ENCODE peak calls at places on chromosomes 2 and 18, in four cellular contexts. One of them, this sample, is unnamed. For H3K36me3 and H3K4me1, the result is how much of the 10 kb centered on the place peaks cover.

GRCh38 chr2:182826051-182826450 is 40.4 kb downstream of the FRZB start:
- DNase-seq in naive thymus-derived CD4-positive, alpha-beta T cell: no peak
- DNase-seq in CD8-positive, alpha-beta T cell: no peak
- DNase-seq in endothelial cell of umbilical vein: no peak
- DNase-seq in this sample: no peak

GRCh38 chr2:161049571-161049970 is 110.7 kb upstream of the TANK start:
- DNase-seq in naive thymus-derived CD4-positive, alpha-beta T cell: no peak
- DNase-seq in CD8-positive, alpha-beta T cell: no peak
- DNase-seq in endothelial cell of umbilical vein: no peak
- DNase-seq in this sample: no peak

GRCh38 chr2:222057249-222058073 is 241.3 kb downstream of the PAX3 start:
- DNase-seq in naive thymus-derived CD4-positive, alpha-beta T cell: no peak
- DNase-seq in CD8-positive, alpha-beta T cell: no peak
- DNase-seq in endothelial cell of umbilical vein: peak
- DNase-seq in this sample: no peak

GRCh38 chr2:223196331-223196730 is 144.3 kb downstream of the KCNE4 start:
- DNase-seq in naive thymus-derived CD4-positive, alpha-beta T cell: no peak
- DNase-seq in CD8-positive, alpha-beta T cell: no peak
- DNase-seq in endothelial cell of umbilical vein: no peak
- DNase-seq in this sample: no peak

GRCh38 chr2:240889601-240890560 is 6.1 kb downstream of the MAB21L4 start:
- DNase-seq in naive thymus-derived CD4-positive, alpha-beta T cell: no peak
- DNase-seq in CD8-positive, alpha-beta T cell: no peak
- DNase-seq in endothelial cell of umbilical vein: no peak
- DNase-seq in this sample: no peak

GRCh38 chr2:185208261-185208660 is 530.3 kb upstream of the FSIP2 start:
- DNase-seq in naive thymus-derived CD4-positive, alpha-beta T cell: no peak
- DNase-seq in CD8-positive, alpha-beta T cell: no peak
- DNase-seq in endothelial cell of umbilical vein: no peak
- DNase-seq in this sample: no peak

GRCh38 chr18:3577456-3577855 is 127.5 kb downstream of the TGIF1 start:
- DNase-seq in naive thymus-derived CD4-positive, alpha-beta T cell: no peak
- DNase-seq in CD8-positive, alpha-beta T cell: no peak
- DNase-seq in endothelial cell of umbilical vein: no peak
- DNase-seq in this sample: no peak

GRCh38 chr2:238251331-238251730 is 11.5 kb upstream of the HES6 start:
- DNase-seq in naive thymus-derived CD4-positive, alpha-beta T cell: no peak
- DNase-seq in CD8-positive, alpha-beta T cell: no peak
- DNase-seq in endothelial cell of umbilical vein: no peak
- DNase-seq in this sample: no peak

GRCh38 chr2:240818543-240819403 is 1.2 kb downstream of the KIF1A start:
- DNase-seq in naive thymus-derived CD4-positive, alpha-beta T cell: peak
- DNase-seq in CD8-positive, alpha-beta T cell: peak
- DNase-seq in endothelial cell of umbilical vein: no peak
- DNase-seq in this sample: no peak

GRCh38 chr2:195543902-195544894 is 112.8 kb upstream of the SLC39A10 start:
- DNase-seq in naive thymus-derived CD4-positive, alpha-beta T cell: no peak
- DNase-seq in CD8-positive, alpha-beta T cell: no peak
- DNase-seq in endothelial cell of umbilical vein: peak
- DNase-seq in this sample: no peak

GRCh38 chr18:12079504-12080237 is 14.0 kb upstream of the ANKRD62 start:
- DNase-seq in naive thymus-derived CD4-positive, alpha-beta T cell: no peak
- DNase-seq in CD8-positive, alpha-beta T cell: no peak
- DNase-seq in endothelial cell of umbilical vein: peak
- DNase-seq in this sample: no peak

GRCh38 chr18:72762505-72763122 is 105.2 kb downstream of the NETO1 start:
- DNase-seq in naive thymus-derived CD4-positive, alpha-beta T cell: no peak
- DNase-seq in CD8-positive, alpha-beta T cell: no peak
- DNase-seq in endothelial cell of umbilical vein: peak
- DNase-seq in this sample: no peak

GRCh38 chr2:148675708-148676107 is 31.2 kb downstream of the EPC2 start:
- DNase-seq in naive thymus-derived CD4-positive, alpha-beta T cell: no peak
- DNase-seq in CD8-positive, alpha-beta T cell: no peak
- DNase-seq in endothelial cell of umbilical vein: peak
- DNase-seq in this sample: no peak

GRCh38 chr2:159226059-159226461 is 60.4 kb downstream of the WDSUB1 start:
- DNase-seq in naive thymus-derived CD4-positive, alpha-beta T cell: no peak
- DNase-seq in CD8-positive, alpha-beta T cell: no peak
- DNase-seq in endothelial cell of umbilical vein: peak
- DNase-seq in this sample: no peak

GRCh38 chr2:3738454-3738853 is 35.1 kb downstream of the DCDC2C start:
- DNase-seq in naive thymus-derived CD4-positive, alpha-beta T cell: no peak
- DNase-seq in CD8-positive, alpha-beta T cell: no peak
- DNase-seq in endothelial cell of umbilical vein: no peak
- DNase-seq in this sample: no peak

DNA sequence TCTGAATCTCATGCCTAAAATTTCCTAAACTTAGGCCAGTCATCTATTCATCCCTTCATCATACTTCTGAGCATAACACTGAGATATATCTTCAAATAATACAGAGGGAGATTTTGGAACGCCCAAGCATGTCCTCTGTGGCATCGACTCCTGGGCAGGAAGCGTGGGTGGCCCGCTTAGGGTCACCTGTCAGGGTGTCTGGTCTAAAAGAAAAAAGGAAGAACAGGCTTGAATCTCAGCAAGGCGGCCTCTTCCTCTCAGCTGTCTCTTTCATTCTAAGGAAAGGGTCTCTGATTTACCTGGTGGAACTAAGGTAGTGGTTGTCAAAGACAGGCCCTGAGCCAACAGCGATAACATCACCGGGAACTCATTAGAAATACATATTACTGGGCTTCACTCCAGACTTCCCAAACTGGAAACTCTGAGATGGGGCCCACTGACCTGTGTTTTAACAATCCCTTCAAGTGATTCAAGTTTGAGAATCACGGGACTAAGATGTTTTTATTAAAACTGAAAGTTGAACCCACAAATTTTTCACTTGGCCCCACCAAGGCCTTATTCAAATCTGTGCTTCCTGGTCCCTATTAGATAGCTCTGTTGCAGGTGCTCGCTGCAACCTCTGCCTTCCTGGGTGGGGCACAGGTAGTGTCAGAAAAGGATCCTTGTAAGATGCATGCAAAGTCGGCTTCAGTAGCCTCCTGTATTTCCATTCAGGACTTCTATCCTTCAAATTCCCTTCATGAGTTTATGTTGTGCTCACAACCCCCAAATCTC is 162.3 kb upstream of the CCDC68 start:
- DNase-seq in naive thymus-derived CD4-positive, alpha-beta T cell: no peak
- DNase-seq in CD8-positive, alpha-beta T cell: no peak
- DNase-seq in endothelial cell of umbilical vein: no peak
- DNase-seq in this sample: no peak
- H3K4me3 ChIP-seq in naive thymus-derived CD4-positive, alpha-beta T cell: no peak
- H3K4me3 ChIP-seq in CD8-positive, alpha-beta T cell: no peak
- H3K4me3 ChIP-seq in endothelial cell of umbilical vein: no peak
- H3K4me3 ChIP-seq in this sample: no peak

GRCh38 chr2:112669667-112670066 is 23.9 kb downstream of the SLC20A1 start:
- DNase-seq in naive thymus-derived CD4-positive, alpha-beta T cell: no peak
- DNase-seq in CD8-positive, alpha-beta T cell: no peak
- DNase-seq in endothelial cell of umbilical vein: no peak
- DNase-seq in this sample: no peak
- H3K36me3 ChIP-seq in naive thymus-derived CD4-positive, alpha-beta T cell: under half
- H3K36me3 ChIP-seq in CD8-positive, alpha-beta T cell: under half
- H3K36me3 ChIP-seq in endothelial cell of umbilical vein: under half
- H3K36me3 ChIP-seq in this sample: under half

GRCh38 chr2:42189235-42189566 is 20.0 kb downstream of the EML4 start:
- DNase-seq in naive thymus-derived CD4-positive, alpha-beta T cell: no peak
- DNase-seq in CD8-positive, alpha-beta T cell: no peak
- DNase-seq in endothelial cell of umbilical vein: no peak
- DNase-seq in this sample: no peak
- H3K4me1 ChIP-seq in naive thymus-derived CD4-positive, alpha-beta T cell: under half
- H3K4me1 ChIP-seq in CD8-positive, alpha-beta T cell: half or more
- H3K4me1 ChIP-seq in endothelial cell of umbilical vein: under half
- H3K4me1 ChIP-seq in this sample: half or more

DNA sequence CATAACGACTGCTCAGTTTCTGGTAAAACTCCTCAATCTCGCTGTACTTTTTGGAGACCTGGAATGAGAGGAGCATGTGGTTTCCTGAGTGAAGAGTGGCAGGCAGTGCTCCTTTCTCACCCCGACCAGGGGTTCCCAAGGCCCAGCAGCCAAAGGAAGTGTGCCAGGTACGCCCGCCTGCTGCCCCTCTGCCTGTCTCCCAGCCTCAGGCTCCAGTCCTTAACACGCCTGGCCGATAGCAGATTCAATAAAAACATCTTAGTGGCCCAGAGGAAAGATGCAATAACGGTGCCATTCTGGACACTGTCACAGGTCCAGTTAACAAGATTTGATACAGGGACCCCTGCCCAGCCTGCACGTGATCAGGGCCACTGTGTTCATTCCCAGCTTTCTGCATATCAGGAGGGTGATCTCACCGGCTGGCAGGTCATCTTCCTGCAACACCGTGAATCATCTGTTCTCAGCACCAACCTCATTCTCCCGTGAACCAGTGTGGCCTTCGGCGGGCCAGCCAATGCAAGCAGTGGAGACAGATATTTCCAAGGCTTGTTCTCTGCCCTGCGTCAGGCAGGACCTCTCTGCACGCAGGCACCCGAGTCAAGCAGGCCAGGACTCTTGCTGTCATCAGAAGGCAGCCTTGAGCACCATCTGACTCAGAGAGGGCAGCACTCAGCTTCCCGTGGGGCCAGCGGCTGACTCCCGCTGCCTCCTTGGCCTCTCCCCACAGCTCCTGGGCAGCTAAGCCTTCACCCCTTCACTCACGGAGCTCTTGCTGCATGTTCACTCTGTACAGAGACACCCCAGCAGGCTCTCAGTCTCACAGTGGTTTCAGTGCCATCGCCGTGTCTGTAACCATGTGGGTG is 9.5 kb downstream of the HS1BP3 start:
- DNase-seq in naive thymus-derived CD4-positive, alpha-beta T cell: no peak
- DNase-seq in CD8-positive, alpha-beta T cell: no peak
- DNase-seq in endothelial cell of umbilical vein: peak
- DNase-seq in this sample: no peak
- H3K4me3 ChIP-seq in naive thymus-derived CD4-positive, alpha-beta T cell: no peak
- H3K4me3 ChIP-seq in CD8-positive, alpha-beta T cell: no peak
- H3K4me3 ChIP-seq in endothelial cell of umbilical vein: no peak
- H3K4me3 ChIP-seq in this sample: no peak